ENCODE peak calls at places on chromosomes 11 and 22, in eight cellular contexts. One of them, this sample, is unnamed.

GRCh38 chr22:30830907-30831306 is 136.2 kb downstream of the OSBP2 start:
- DNase-seq in BE2C: no peak
- DNase-seq in endothelial cell: no peak
- DNase-seq in Calu3: peak
- DNase-seq in heart right ventricle: peak
- DNase-seq in stomach: peak
- DNase-seq in RWPE2: peak
- DNase-seq in fibroblast of pulmonary artery: peak
- DNase-seq in this sample: no peak

GRCh38 chr11:64459609-64460008 is 100.6 kb downstream of the RPS6KA4 start:
- DNase-seq in BE2C: no peak
- DNase-seq in endothelial cell: no peak
- DNase-seq in Calu3: no peak
- DNase-seq in heart right ventricle: no peak
- DNase-seq in stomach: no peak
- DNase-seq in RWPE2: no peak
- DNase-seq in fibroblast of pulmonary artery: no peak
- DNase-seq in this sample: no peak

GRCh38 chr11:94822080-94822479 is 53.9 kb downstream of the AMOTL1 start:
- DNase-seq in BE2C: peak
- DNase-seq in endothelial cell: no peak
- DNase-seq in Calu3: no peak
- DNase-seq in heart right ventricle: no peak
- DNase-seq in stomach: no peak
- DNase-seq in RWPE2: no peak
- DNase-seq in fibroblast of pulmonary artery: no peak
- DNase-seq in this sample: no peak

GRCh38 chr11:21295508-21295907 is 626.1 kb downstream of the NELL1 start:
- DNase-seq in BE2C: no peak
- DNase-seq in endothelial cell: no peak
- DNase-seq in Calu3: no peak
- DNase-seq in heart right ventricle: no peak
- DNase-seq in stomach: no peak
- DNase-seq in RWPE2: no peak
- DNase-seq in fibroblast of pulmonary artery: peak
- DNase-seq in this sample: no peak

GRCh38 chr11:44243633-44244343 is 66.2 kb downstream of the ALX4 start:
- DNase-seq in BE2C: no peak
- DNase-seq in endothelial cell: no peak
- DNase-seq in Calu3: no peak
- DNase-seq in heart right ventricle: no peak
- DNase-seq in stomach: no peak
- DNase-seq in RWPE2: no peak
- DNase-seq in fibroblast of pulmonary artery: peak
- DNase-seq in this sample: no peak

GRCh38 chr11:130165601-130166456 is 6.2 kb downstream of the ST14 start:
- DNase-seq in BE2C: no peak
- DNase-seq in endothelial cell: no peak
- DNase-seq in Calu3: no peak
- DNase-seq in heart right ventricle: no peak
- DNase-seq in stomach: no peak
- DNase-seq in RWPE2: no peak
- DNase-seq in fibroblast of pulmonary artery: no peak
- DNase-seq in this sample: no peak

GRCh38 chr11:75114465-75114864 is 17.8 kb upstream of the OR2AT4 start:
- DNase-seq in BE2C: no peak
- DNase-seq in endothelial cell: no peak
- DNase-seq in Calu3: no peak
- DNase-seq in heart right ventricle: no peak
- DNase-seq in stomach: no peak
- DNase-seq in RWPE2: no peak
- DNase-seq in fibroblast of pulmonary artery: no peak
- DNase-seq in this sample: no peak

GRCh38 chr22:17968126-17968525 is 56.2 kb downstream of the MICAL3 start:
- DNase-seq in BE2C: no peak
- DNase-seq in endothelial cell: no peak
- DNase-seq in Calu3: no peak
- DNase-seq in heart right ventricle: no peak
- DNase-seq in stomach: no peak
- DNase-seq in RWPE2: no peak
- DNase-seq in fibroblast of pulmonary artery: no peak
- DNase-seq in this sample: no peak

GRCh38 chr22:24024354-24024753 is 13.2 kb downstream of the CABIN1 start:
- DNase-seq in BE2C: no peak
- DNase-seq in endothelial cell: no peak
- DNase-seq in Calu3: no peak
- DNase-seq in heart right ventricle: no peak
- DNase-seq in stomach: no peak
- DNase-seq in RWPE2: no peak
- DNase-seq in fibroblast of pulmonary artery: no peak
- DNase-seq in this sample: no peak

GRCh38 chr11:86934263-86934932 is 20.8 kb downstream of the FZD4 start:
- DNase-seq in BE2C: no peak
- DNase-seq in endothelial cell: no peak
- DNase-seq in Calu3: no peak
- DNase-seq in heart right ventricle: no peak
- DNase-seq in stomach: no peak
- DNase-seq in RWPE2: no peak
- DNase-seq in fibroblast of pulmonary artery: no peak
- DNase-seq in this sample: no peak

GRCh38 chr11:126284829-126285228 is 1.9 kb downstream of the TIRAP start:
- DNase-seq in BE2C: peak
- DNase-seq in endothelial cell: no peak
- DNase-seq in Calu3: peak
- DNase-seq in heart right ventricle: no peak
- DNase-seq in stomach: peak
- DNase-seq in RWPE2: peak
- DNase-seq in fibroblast of pulmonary artery: peak
- DNase-seq in this sample: no peak

GRCh38 chr22:42581762-42582716 is 28.3 kb downstream of the SERHL2 start:
- DNase-seq in BE2C: peak
- DNase-seq in endothelial cell: peak
- DNase-seq in Calu3: peak
- DNase-seq in heart right ventricle: peak
- DNase-seq in stomach: peak
- DNase-seq in RWPE2: peak
- DNase-seq in fibroblast of pulmonary artery: peak
- DNase-seq in this sample: peak

GRCh38 chr11:134071766-134072403 is 3.0 kb downstream of the JAM3 start:
- DNase-seq in BE2C: no peak
- DNase-seq in endothelial cell: no peak
- DNase-seq in Calu3: no peak
- DNase-seq in heart right ventricle: no peak
- DNase-seq in stomach: no peak
- DNase-seq in RWPE2: no peak
- DNase-seq in fibroblast of pulmonary artery: no peak
- DNase-seq in this sample: no peak

GRCh38 chr11:838441-839279 is 3.7 kb downstream of the POLR2L start:
- DNase-seq in BE2C: no peak
- DNase-seq in endothelial cell: peak
- DNase-seq in Calu3: no peak
- DNase-seq in heart right ventricle: no peak
- DNase-seq in stomach: no peak
- DNase-seq in RWPE2: no peak
- DNase-seq in fibroblast of pulmonary artery: no peak
- DNase-seq in this sample: no peak
- TF ChIP-seq CTCF in BE2C: peak
- TF ChIP-seq CTCF in endothelial cell: peak
- TF ChIP-seq CTCF in Calu3: peak
- TF ChIP-seq CTCF in heart right ventricle: peak
- TF ChIP-seq CTCF in stomach: peak
- TF ChIP-seq CTCF in RWPE2: peak
- TF ChIP-seq CTCF in fibroblast of pulmonary artery: no peak
- TF ChIP-seq CTCF in this sample: peak

GRCh38 chr11:61126266-61126665 is 24.0 kb downstream of the CD5 start:
- DNase-seq in BE2C: no peak
- DNase-seq in endothelial cell: peak
- DNase-seq in Calu3: no peak
- DNase-seq in heart right ventricle: peak
- DNase-seq in stomach: no peak
- DNase-seq in RWPE2: no peak
- DNase-seq in fibroblast of pulmonary artery: peak
- DNase-seq in this sample: no peak
- TF ChIP-seq CTCF in BE2C: no peak
- TF ChIP-seq CTCF in endothelial cell: no peak
- TF ChIP-seq CTCF in Calu3: no peak
- TF ChIP-seq CTCF in heart right ventricle: peak
- TF ChIP-seq CTCF in stomach: no peak
- TF ChIP-seq CTCF in RWPE2: no peak
- TF ChIP-seq CTCF in fibroblast of pulmonary artery: peak
- TF ChIP-seq CTCF in this sample: no peak

GRCh38 chr11:117089685-117090084 is 8.5 kb downstream of the SIK3 start:
- DNase-seq in BE2C: no peak
- DNase-seq in endothelial cell: no peak
- DNase-seq in Calu3: no peak
- DNase-seq in heart right ventricle: no peak
- DNase-seq in stomach: no peak
- DNase-seq in RWPE2: no peak
- DNase-seq in fibroblast of pulmonary artery: no peak
- DNase-seq in this sample: no peak
- TF ChIP-seq CTCF in BE2C: no peak
- TF ChIP-seq CTCF in endothelial cell: no peak
- TF ChIP-seq CTCF in Calu3: no peak
- TF ChIP-seq CTCF in heart right ventricle: no peak
- TF ChIP-seq CTCF in stomach: no peak
- TF ChIP-seq CTCF in RWPE2: no peak
- TF ChIP-seq CTCF in fibroblast of pulmonary artery: no peak
- TF ChIP-seq CTCF in this sample: no peak

GRCh38 chr22:19892249-19892879 is 37.7 kb upstream of the GNB1L start:
- DNase-seq in BE2C: peak
- DNase-seq in endothelial cell: no peak
- DNase-seq in Calu3: no peak
- DNase-seq in heart right ventricle: no peak
- DNase-seq in stomach: no peak
- DNase-seq in RWPE2: no peak
- DNase-seq in fibroblast of pulmonary artery: peak
- DNase-seq in this sample: no peak
- TF ChIP-seq CTCF in BE2C: no peak
- TF ChIP-seq CTCF in endothelial cell: no peak
- TF ChIP-seq CTCF in Calu3: no peak
- TF ChIP-seq CTCF in heart right ventricle: no peak
- TF ChIP-seq CTCF in stomach: no peak
- TF ChIP-seq CTCF in RWPE2: no peak
- TF ChIP-seq CTCF in fibroblast of pulmonary artery: no peak
- TF ChIP-seq CTCF in this sample: no peak

DNA sequence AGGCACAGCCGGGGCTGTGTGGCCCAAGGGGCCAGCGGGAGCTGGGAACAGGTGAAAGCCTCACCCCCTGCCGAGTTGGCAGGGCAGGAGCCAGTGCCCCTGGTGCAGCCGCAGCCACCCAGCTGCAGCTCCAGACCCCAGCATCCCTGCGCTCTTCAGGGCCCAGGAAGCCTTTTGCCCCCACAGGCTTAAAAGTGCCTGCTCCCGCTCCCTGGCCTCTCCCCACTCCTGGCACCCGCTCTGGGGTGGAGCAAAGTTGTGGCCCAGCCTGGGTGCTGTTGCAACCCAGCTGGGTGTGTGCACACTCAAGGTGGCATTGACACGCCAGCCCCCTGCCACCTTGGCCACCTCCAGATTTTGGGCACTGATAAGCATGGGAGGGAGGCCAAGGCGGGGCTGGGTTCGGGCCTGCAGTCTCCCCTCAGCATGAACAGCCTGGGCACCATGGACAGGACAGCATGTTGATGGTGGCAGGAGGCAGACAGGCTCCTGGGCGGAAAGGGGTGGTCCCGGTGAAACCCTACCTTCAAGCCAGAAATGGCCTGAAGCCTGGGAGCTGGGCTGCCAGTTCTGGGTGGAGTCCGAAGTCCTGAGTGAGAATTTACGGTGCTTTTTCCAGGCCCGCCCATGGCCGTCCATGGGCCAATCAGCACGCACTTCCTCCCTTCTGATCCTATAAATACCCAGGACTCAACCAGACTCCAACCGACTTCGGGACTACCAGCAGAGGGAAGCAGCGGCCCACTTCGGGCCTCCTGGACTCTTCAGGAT is 23.5 kb upstream of the RNASEH2C start:
- DNase-seq in BE2C: peak
- DNase-seq in endothelial cell: peak
- DNase-seq in Calu3: peak
- DNase-seq in heart right ventricle: no peak
- DNase-seq in stomach: peak
- DNase-seq in RWPE2: no peak
- DNase-seq in fibroblast of pulmonary artery: peak
- DNase-seq in this sample: no peak
- TF ChIP-seq CTCF in BE2C: peak
- TF ChIP-seq CTCF in endothelial cell: no peak
- TF ChIP-seq CTCF in Calu3: peak
- TF ChIP-seq CTCF in heart right ventricle: peak
- TF ChIP-seq CTCF in stomach: no peak
- TF ChIP-seq CTCF in RWPE2: peak
- TF ChIP-seq CTCF in fibroblast of pulmonary artery: peak
- TF ChIP-seq CTCF in this sample: peak

This sample was measured in D721Med.